ENCODE peak calls at places on chromosome 20, in six cellular contexts. One of them, this sample, is unnamed.

GRCh38 chr20:11221046-11221445 is 547.2 kb upstream of the JAG1 start:
- DNase-seq in CD8-positive, alpha-beta memory T cell: no peak
- DNase-seq in amygdala: no peak
- DNase-seq in naive thymus-derived CD8-positive, alpha-beta T cell: no peak
- DNase-seq in iris pigment epithelial cell: no peak
- DNase-seq in lower lobe of right lung: no peak
- DNase-seq in this sample: no peak

GRCh38 chr20:57928181-57928967 is 218.6 kb upstream of the PMEPA1 start:
- DNase-seq in CD8-positive, alpha-beta memory T cell: no peak
- DNase-seq in amygdala: no peak
- DNase-seq in naive thymus-derived CD8-positive, alpha-beta T cell: no peak
- DNase-seq in iris pigment epithelial cell: no peak
- DNase-seq in lower lobe of right lung: no peak
- DNase-seq in this sample: no peak

GRCh38 chr20:53413188-53413631 is 180.4 kb downstream of the ZNF217 start:
- DNase-seq in CD8-positive, alpha-beta memory T cell: peak; percentile 45
- DNase-seq in amygdala: no peak
- DNase-seq in naive thymus-derived CD8-positive, alpha-beta T cell: peak; percentile 41
- DNase-seq in iris pigment epithelial cell: no peak
- DNase-seq in lower lobe of right lung: peak; percentile 58
- DNase-seq in this sample: peak; percentile 30

GRCh38 chr20:61682998-61683681 is 382.5 kb downstream of the TAF4 start:
- DNase-seq in CD8-positive, alpha-beta memory T cell: no peak
- DNase-seq in amygdala: no peak
- DNase-seq in naive thymus-derived CD8-positive, alpha-beta T cell: no peak
- DNase-seq in iris pigment epithelial cell: no peak
- DNase-seq in lower lobe of right lung: no peak
- DNase-seq in this sample: no peak

GRCh38 chr20:51094221-51094620 is 71.3 kb upstream of the KCNG1 start:
- DNase-seq in CD8-positive, alpha-beta memory T cell: no peak
- DNase-seq in amygdala: no peak
- DNase-seq in naive thymus-derived CD8-positive, alpha-beta T cell: no peak
- DNase-seq in iris pigment epithelial cell: no peak
- DNase-seq in lower lobe of right lung: no peak
- DNase-seq in this sample: no peak

GRCh38 chr20:47089151-47089550 is 194.5 kb downstream of the EYA2 start:
- DNase-seq in CD8-positive, alpha-beta memory T cell: no peak
- DNase-seq in amygdala: no peak
- DNase-seq in naive thymus-derived CD8-positive, alpha-beta T cell: no peak
- DNase-seq in iris pigment epithelial cell: no peak
- DNase-seq in lower lobe of right lung: no peak
- DNase-seq in this sample: no peak

GRCh38 chr20:16397053-16397452 is 176.2 kb downstream of the KIF16B start:
- DNase-seq in CD8-positive, alpha-beta memory T cell: no peak
- DNase-seq in amygdala: peak; percentile 55
- DNase-seq in naive thymus-derived CD8-positive, alpha-beta T cell: no peak
- DNase-seq in iris pigment epithelial cell: no peak
- DNase-seq in lower lobe of right lung: no peak
- DNase-seq in this sample: no peak

GRCh38 chr20:49938173-49939163 is 2.3 kb downstream of the RNF114 start:
- DNase-seq in CD8-positive, alpha-beta memory T cell: no peak
- DNase-seq in amygdala: peak; percentile 34
- DNase-seq in naive thymus-derived CD8-positive, alpha-beta T cell: no peak
- DNase-seq in iris pigment epithelial cell: peak; percentile 84
- DNase-seq in lower lobe of right lung: no peak
- DNase-seq in this sample: no peak

GRCh38 chr20:31985152-31985551 is 17.2 kb downstream of the XKR7 start:
- DNase-seq in CD8-positive, alpha-beta memory T cell: no peak
- DNase-seq in amygdala: no peak
- DNase-seq in naive thymus-derived CD8-positive, alpha-beta T cell: no peak
- DNase-seq in iris pigment epithelial cell: no peak
- DNase-seq in lower lobe of right lung: no peak
- DNase-seq in this sample: no peak

GRCh38 chr20:10769700-10770099 is 95.9 kb upstream of the JAG1 start:
- DNase-seq in CD8-positive, alpha-beta memory T cell: no peak
- DNase-seq in amygdala: no peak
- DNase-seq in naive thymus-derived CD8-positive, alpha-beta T cell: no peak
- DNase-seq in iris pigment epithelial cell: peak; percentile 44
- DNase-seq in lower lobe of right lung: no peak
- DNase-seq in this sample: peak; percentile 42

GRCh38 chr20:652611-653109 is 340 bp downstream of the SRXN1 start:
- DNase-seq in CD8-positive, alpha-beta memory T cell: no peak
- DNase-seq in amygdala: peak; percentile 50
- DNase-seq in naive thymus-derived CD8-positive, alpha-beta T cell: no peak
- DNase-seq in iris pigment epithelial cell: peak; percentile 61
- DNase-seq in lower lobe of right lung: peak; percentile 66
- DNase-seq in this sample: no peak

GRCh38 chr20:51372176-51372803 is 170.2 kb downstream of the NFATC2 start:
- DNase-seq in CD8-positive, alpha-beta memory T cell: peak; percentile 35
- DNase-seq in amygdala: peak; percentile 56
- DNase-seq in naive thymus-derived CD8-positive, alpha-beta T cell: peak; percentile 51
- DNase-seq in iris pigment epithelial cell: peak; percentile 79
- DNase-seq in lower lobe of right lung: peak; percentile 62
- DNase-seq in this sample: peak; percentile 73

GRCh38 chr20:25281541-25281991 is 33.7 kb downstream of the PYGB start:
- DNase-seq in CD8-positive, alpha-beta memory T cell: no peak
- DNase-seq in amygdala: no peak
- DNase-seq in naive thymus-derived CD8-positive, alpha-beta T cell: no peak
- DNase-seq in iris pigment epithelial cell: no peak
- DNase-seq in lower lobe of right lung: peak; percentile 47
- DNase-seq in this sample: no peak

GRCh38 chr20:44727039-44727438 is 11.9 kb downstream of the CCN5 start:
- DNase-seq in CD8-positive, alpha-beta memory T cell: no peak
- DNase-seq in amygdala: no peak
- DNase-seq in naive thymus-derived CD8-positive, alpha-beta T cell: no peak
- DNase-seq in iris pigment epithelial cell: no peak
- DNase-seq in lower lobe of right lung: no peak
- DNase-seq in this sample: no peak

GRCh38 chr20:33263784-33264183 is 19.2 kb upstream of the BPIFB1 start:
- DNase-seq in CD8-positive, alpha-beta memory T cell: no peak
- DNase-seq in amygdala: no peak
- DNase-seq in naive thymus-derived CD8-positive, alpha-beta T cell: no peak
- DNase-seq in iris pigment epithelial cell: no peak
- DNase-seq in lower lobe of right lung: no peak
- DNase-seq in this sample: no peak

GRCh38 chr20:52015155-52015554 is 176.4 kb downstream of the ZFP64 start:
- DNase-seq in CD8-positive, alpha-beta memory T cell: no peak
- DNase-seq in amygdala: no peak
- DNase-seq in naive thymus-derived CD8-positive, alpha-beta T cell: no peak
- DNase-seq in iris pigment epithelial cell: no peak
- DNase-seq in lower lobe of right lung: no peak
- DNase-seq in this sample: no peak

GRCh38 chr20:11719153-11719552 is 198.5 kb upstream of the BTBD3 start:
- DNase-seq in CD8-positive, alpha-beta memory T cell: no peak
- DNase-seq in amygdala: no peak
- DNase-seq in naive thymus-derived CD8-positive, alpha-beta T cell: no peak
- DNase-seq in iris pigment epithelial cell: no peak
- DNase-seq in lower lobe of right lung: no peak
- DNase-seq in this sample: no peak

GRCh38 chr20:33119725-33120720 is 40.6 kb downstream of the BPIFB4 start:
- DNase-seq in CD8-positive, alpha-beta memory T cell: no peak
- DNase-seq in amygdala: no peak
- DNase-seq in naive thymus-derived CD8-positive, alpha-beta T cell: no peak
- DNase-seq in iris pigment epithelial cell: no peak
- DNase-seq in lower lobe of right lung: no peak
- DNase-seq in this sample: peak; percentile 18

GRCh38 chr20:41616228-41616627 is 1.9 kb downstream of the CHD6 start:
- DNase-seq in CD8-positive, alpha-beta memory T cell: no peak
- DNase-seq in amygdala: no peak
- DNase-seq in naive thymus-derived CD8-positive, alpha-beta T cell: no peak
- DNase-seq in iris pigment epithelial cell: peak; percentile 42
- DNase-seq in lower lobe of right lung: no peak
- DNase-seq in this sample: peak; percentile 31

GRCh38 chr20:47262365-47263013 is 94.0 kb downstream of the ZMYND8 start:
- DNase-seq in CD8-positive, alpha-beta memory T cell: no peak
- DNase-seq in amygdala: no peak
- DNase-seq in naive thymus-derived CD8-positive, alpha-beta T cell: no peak
- DNase-seq in iris pigment epithelial cell: no peak
- DNase-seq in lower lobe of right lung: no peak
- DNase-seq in this sample: no peak

GRCh38 chr20:17628101-17628841 is 53.8 kb downstream of the RRBP1 start:
- DNase-seq in CD8-positive, alpha-beta memory T cell: no peak
- DNase-seq in amygdala: no peak
- DNase-seq in naive thymus-derived CD8-positive, alpha-beta T cell: no peak
- DNase-seq in iris pigment epithelial cell: no peak
- DNase-seq in lower lobe of right lung: peak; percentile 44
- DNase-seq in this sample: no peak

GRCh38 chr20:1533059-1533458 is 24.4 kb downstream of the SIRPD start:
- DNase-seq in CD8-positive, alpha-beta memory T cell: no peak
- DNase-seq in amygdala: no peak
- DNase-seq in naive thymus-derived CD8-positive, alpha-beta T cell: no peak
- DNase-seq in iris pigment epithelial cell: no peak
- DNase-seq in lower lobe of right lung: no peak
- DNase-seq in this sample: peak; percentile 8

GRCh38 chr20:35953411-35954199 is 697 bp downstream of the SCAND1 start:
- DNase-seq in CD8-positive, alpha-beta memory T cell: peak; percentile 61
- DNase-seq in amygdala: peak; percentile 66
- DNase-seq in naive thymus-derived CD8-positive, alpha-beta T cell: peak; percentile 82
- DNase-seq in iris pigment epithelial cell: peak; percentile 54
- DNase-seq in lower lobe of right lung: peak; percentile 76
- DNase-seq in this sample: peak; percentile 49

GRCh38 chr20:50297498-50298348 is 107.1 kb downstream of the CEBPB start:
- DNase-seq in CD8-positive, alpha-beta memory T cell: no peak
- DNase-seq in amygdala: no peak
- DNase-seq in naive thymus-derived CD8-positive, alpha-beta T cell: no peak
- DNase-seq in iris pigment epithelial cell: no peak
- DNase-seq in lower lobe of right lung: no peak
- DNase-seq in this sample: no peak

GRCh38 chr20:34708621-34709043 is 4.5 kb downstream of the TP53INP2 start:
- DNase-seq in CD8-positive, alpha-beta memory T cell: peak; percentile 31
- DNase-seq in amygdala: peak; percentile 61
- DNase-seq in naive thymus-derived CD8-positive, alpha-beta T cell: peak; percentile 71
- DNase-seq in iris pigment epithelial cell: peak; percentile 43
- DNase-seq in lower lobe of right lung: peak; percentile 57
- DNase-seq in this sample: peak; percentile 47

GRCh38 chr20:46070215-46070910 is 19.4 kb downstream of the NCOA5 start:
- DNase-seq in CD8-positive, alpha-beta memory T cell: no peak
- DNase-seq in amygdala: no peak
- DNase-seq in naive thymus-derived CD8-positive, alpha-beta T cell: no peak
- DNase-seq in iris pigment epithelial cell: peak; percentile 95
- DNase-seq in lower lobe of right lung: no peak
- DNase-seq in this sample: no peak

GRCh38 chr20:32189691-32190607 is 17.6 kb downstream of the PLAGL2 start:
- DNase-seq in CD8-positive, alpha-beta memory T cell: peak; percentile 24
- DNase-seq in amygdala: peak; percentile 38
- DNase-seq in naive thymus-derived CD8-positive, alpha-beta T cell: peak; percentile 44
- DNase-seq in iris pigment epithelial cell: peak; percentile 36
- DNase-seq in lower lobe of right lung: peak; percentile 56
- DNase-seq in this sample: peak; percentile 30

GRCh38 chr20:56793916-56794315 is 164.8 kb downstream of the TFAP2C start:
- DNase-seq in CD8-positive, alpha-beta memory T cell: no peak
- DNase-seq in amygdala: no peak
- DNase-seq in naive thymus-derived CD8-positive, alpha-beta T cell: no peak
- DNase-seq in iris pigment epithelial cell: no peak
- DNase-seq in lower lobe of right lung: no peak
- DNase-seq in this sample: no peak

GRCh38 chr20:51700809-51701285 is 67.3 kb downstream of the ATP9A start:
- DNase-seq in CD8-positive, alpha-beta memory T cell: no peak
- DNase-seq in amygdala: peak; percentile 18
- DNase-seq in naive thymus-derived CD8-positive, alpha-beta T cell: no peak
- DNase-seq in iris pigment epithelial cell: peak; percentile 52
- DNase-seq in lower lobe of right lung: no peak
- DNase-seq in this sample: peak; percentile 59